ENCODE peak calls at places on chromosome 16, in nine cellular contexts. B, P, E, G, X, O, A, I and Q are unnamed samples.

GRCh38 chr16:26317885-26318284 is 626.1 kb downstream of the HS3ST4 start:
- DNase-seq in B (no peak), P (no peak), E (no peak), G (no peak), X (no peak), O (no peak), A (no peak), I (no peak), Q (no peak)

GRCh38 chr16:73739049-73739769 is 557.4 kb upstream of the PSMD7 start:
- DNase-seq in B (no peak), P (no peak), E (no peak), G (no peak), X (no peak), O (no peak), A (no peak), I (no peak), Q (no peak)

GRCh38 chr16:73713817-73714495 is 582.7 kb upstream of the PSMD7 start:
- DNase-seq in B (peak; percentile 21), P (no peak), E (peak; percentile 37), G (peak; percentile 65), X (peak; percentile 6), O (peak; percentile 26), A (no peak), I (peak; percentile 16), Q (no peak)

GRCh38 chr16:2204727-2205103 is 539 bp upstream of the MLST8 start:
- DNase-seq in B (no peak), P (no peak), E (no peak), G (no peak), X (no peak), O (no peak), A (no peak), I (no peak), Q (no peak)

GRCh38 chr16:73048292-73049050 is 543 bp upstream of the ZFHX3 start:
- DNase-seq in B (peak; percentile 29), P (no peak), E (peak; percentile 75), G (no peak), X (peak; percentile 72), O (no peak), A (no peak), I (peak; percentile 40), Q (no peak)

GRCh38 chr16:27177031-27177774 is 26.1 kb upstream of the KDM8 start:
- DNase-seq in B (peak; percentile 71), P (no peak), E (no peak), G (no peak), X (no peak), O (peak; percentile 72), A (no peak), I (peak; percentile 82), Q (no peak)

GRCh38 chr16:873243-873661 is 72.7 kb upstream of the GNG13 start:
- DNase-seq in B (no peak), P (no peak), E (no peak), G (no peak), X (no peak), O (no peak), A (no peak), I (no peak), Q (no peak)

GRCh38 chr16:53065436-53066165 is 10.8 kb downstream of the CHD9 start:
- DNase-seq in B (peak; percentile 69), P (no peak), E (no peak), G (no peak), X (no peak), O (no peak), A (no peak), I (no peak), Q (no peak)

GRCh38 chr16:31134625-31135534 is 647 bp downstream of the PRSS8 start:
- DNase-seq in B (no peak), P (no peak), E (peak; percentile 28), G (no peak), X (no peak), O (no peak), A (no peak), I (no peak), Q (no peak)

GRCh38 chr16:72894291-72895151 is 153.4 kb downstream of the ZFHX3 start:
- DNase-seq in B (peak; percentile 80), P (no peak), E (no peak), G (no peak), X (peak; percentile 58), O (peak; percentile 58), A (no peak), I (no peak), Q (no peak)

GRCh38 chr16:53817117-53817516 is 113.2 kb downstream of the FTO start:
- DNase-seq in B (peak; percentile 93), P (no peak), E (no peak), G (no peak), X (no peak), O (peak; percentile 96), A (no peak), I (peak; percentile 82), Q (no peak)

GRCh38 chr16:57145046-57145963 is 40.5 kb downstream of the PSME3IP1 start:
- DNase-seq in B (peak; percentile 44), P (no peak), E (no peak), G (no peak), X (no peak), O (no peak), A (no peak), I (no peak), Q (no peak)

GRCh38 chr16:12613992-12614661 is 189.6 kb downstream of the CPPED1 start:
- DNase-seq in B (no peak), P (no peak), E (no peak), G (no peak), X (no peak), O (no peak), A (no peak), I (no peak), Q (no peak)

GRCh38 chr16:12614662-12615278 is 188.9 kb downstream of the CPPED1 start:
- DNase-seq in B (no peak), P (no peak), E (no peak), G (no peak), X (no peak), O (no peak), A (no peak), I (no peak), Q (no peak)

GRCh38 chr16:12620150-12620549 is 183.5 kb downstream of the CPPED1 start:
- DNase-seq in B (no peak), P (no peak), E (no peak), G (no peak), X (no peak), O (no peak), A (no peak), I (no peak), Q (no peak)

GRCh38 chr16:12618515-12618914 is 185.2 kb downstream of the CPPED1 start:
- DNase-seq in B (no peak), P (no peak), E (no peak), G (no peak), X (no peak), O (no peak), A (no peak), I (no peak), Q (no peak)

DNA sequence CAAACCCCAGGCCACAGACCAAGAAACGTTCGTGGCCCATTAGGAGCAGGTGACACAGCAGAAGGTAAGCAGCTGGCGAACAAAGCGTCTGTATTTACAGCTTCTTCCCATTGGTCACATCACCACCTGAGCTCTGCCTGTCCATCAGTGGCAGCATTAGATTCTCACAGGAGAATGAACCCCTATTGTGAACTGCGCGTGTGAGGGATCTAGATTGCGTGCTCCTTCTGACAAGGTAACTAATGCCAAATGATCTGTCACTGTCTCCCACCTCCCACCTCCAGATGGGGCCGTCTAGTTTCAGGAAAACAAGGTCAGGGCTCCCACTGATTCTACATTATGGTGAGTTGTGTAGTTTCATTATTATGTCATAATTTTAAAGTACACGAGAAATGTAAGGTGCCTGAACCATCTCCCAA is 186.3 kb downstream of the CPPED1 start:
- DNase-seq in B (no peak), P (no peak), E (no peak), G (no peak), X (no peak), O (no peak), A (no peak), I (no peak), Q (no peak)
- TF ChIP-seq CTCF in B (no peak), P (no peak), E (no peak), G (no peak), X (no peak), O (no peak), A (no peak), I (no peak), Q (no peak)

GRCh38 chr16:19094542-19095365 is 19.0 kb upstream of the ITPRIPL2 start:
- DNase-seq in B (no peak), P (no peak), E (no peak), G (no peak), X (no peak), O (no peak), A (no peak), I (peak; percentile 22), Q (no peak)
- TF ChIP-seq CTCF in B (no peak), P (no peak), E (no peak), G (no peak), X (no peak), O (no peak), A (no peak), I (peak; percentile 31), Q (no peak)

GRCh38 chr16:51017969-51018368 is 133.1 kb downstream of the SALL1 start:
- DNase-seq in B (no peak), P (no peak), E (no peak), G (no peak), X (no peak), O (no peak), A (no peak), I (no peak), Q (no peak)
- TF ChIP-seq CTCF in B (no peak), P (no peak), E (no peak), G (no peak), X (no peak), O (no peak), A (no peak), I (no peak), Q (no peak)

GRCh38 chr16:11270602-11271162 is 1.6 kb upstream of the TNP2 start:
- DNase-seq in B (no peak), P (no peak), E (no peak), G (no peak), X (no peak), O (no peak), A (no peak), I (no peak), Q (no peak)

GRCh38 chr16:11272921-11273720 is at the start of gene PRM3:
- DNase-seq in B (no peak), P (no peak), E (no peak), G (no peak), X (no peak), O (no peak), A (no peak), I (no peak), Q (no peak)

GRCh38 chr16:11271610-11272009 is 1.8 kb downstream of the PRM3 start:
- DNase-seq in B (no peak), P (no peak), E (no peak), G (no peak), X (no peak), O (no peak), A (no peak), I (no peak), Q (no peak)

GRCh38 chr16:11273721-11274324 is 394 bp upstream of the PRM3 start:
- DNase-seq in B (no peak), P (no peak), E (peak; percentile 51), G (no peak), X (no peak), O (no peak), A (no peak), I (no peak), Q (no peak)

DNA sequence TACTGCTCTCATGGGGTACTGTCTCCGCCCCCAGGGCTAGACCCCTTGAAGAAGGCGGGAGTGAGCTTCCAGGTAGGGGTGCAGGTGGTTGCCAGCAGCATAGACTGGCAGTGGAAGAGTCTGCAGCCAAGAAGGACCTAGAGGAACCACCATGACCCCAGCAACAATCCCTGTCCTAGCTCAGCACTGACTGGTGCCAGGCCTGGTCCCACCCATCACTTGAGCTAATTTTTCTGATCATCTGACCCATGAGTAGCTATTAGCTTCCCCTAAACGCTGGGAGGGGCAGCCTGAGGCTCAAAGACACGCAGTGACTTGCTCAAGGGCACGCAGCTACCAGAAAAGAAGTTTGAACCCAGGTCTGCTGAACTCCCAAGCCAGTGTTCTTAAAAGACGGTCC is 945 bp downstream of the PRM3 start:
- DNase-seq in B (no peak), P (no peak), E (no peak), G (no peak), X (no peak), O (no peak), A (no peak), I (no peak), Q (no peak)
- TF ChIP-seq CTCF in B (no peak), P (no peak), E (no peak), G (no peak), X (no peak), O (no peak), A (no peak), I (no peak), Q (no peak)